ENCODE peak calls at places on chromosomes 5 and 9, in seven cellular contexts. V, D, U, O, W, C and I are unnamed samples.

GRCh38 chr9:129422843-129423700 is 197.8 kb downstream of the C9orf50 start:
- DNase-seq in V (no peak), W (no peak), C (no peak), O (peak), U (no peak), D (no peak), I (no peak)

GRCh38 chr5:2556375-2556966 is 195.0 kb downstream of the IRX2 start:
- DNase-seq in U (no peak), D (no peak), V (no peak), O (no peak), C (no peak), W (no peak), I (no peak)

GRCh38 chr5:63686938-63687337 is 275.3 kb downstream of the HTR1A start:
- DNase-seq in C (no peak), V (no peak), U (no peak), O (no peak), D (no peak), W (no peak), I (no peak)

GRCh38 chr9:72315510-72316287 is 49.3 kb downstream of the ZFAND5 start:
- DNase-seq in C (peak), D (peak), W (no peak), V (no peak), O (peak), U (peak), I (peak)

GRCh38 chr5:59039296-59040006 is 456.6 kb downstream of the RAB3C start:
- DNase-seq in O (peak), C (peak), V (peak), W (peak), U (peak), D (peak), I (peak)

GRCh38 chr5:71899865-71900342 is 180.8 kb downstream of the CARTPT start:
- DNase-seq in C (no peak), V (no peak), O (peak), W (no peak), D (no peak), U (no peak), I (peak)

GRCh38 chr9:94799578-94800264 is 73.2 kb downstream of the AOPEP start:
- DNase-seq in V (no peak), O (peak), U (no peak), C (no peak), D (no peak), W (no peak), I (no peak)

GRCh38 chr5:74766348-74766886 is 500 bp downstream of the GFM2 start:
- DNase-seq in U (peak), C (no peak), W (no peak), V (peak), D (peak), O (peak), I (no peak)

GRCh38 chr9:128340691-128341434 is 536 bp downstream of the SLC27A4 start:
- DNase-seq in W (no peak), C (no peak), U (no peak), V (peak), O (no peak), D (peak), I (no peak)

GRCh38 chr9:121285835-121286687 is 18.1 kb downstream of the GSN start:
- DNase-seq in U (peak), C (no peak), W (no peak), V (no peak), O (peak), D (peak), I (peak)

GRCh38 chr9:5089737-5090136 is 95.7 kb downstream of the INSL6 start:
- DNase-seq in C (no peak), D (no peak), O (peak), W (no peak), V (no peak), U (no peak), I (no peak)